ENCODE peak calls at places on chromosomes 7 and 10, in eight cellular contexts. R is heart right ventricle; K is activated naive CD4-positive, alpha-beta T cell treated with anti-CD3 and anti-CD28 coated beads for 36 hours; J is stimulated activated naive CD4-positive, alpha-beta T cell treated with Interleukin-2 at 50 U/mL for 16 hours; A is Daoy; Q is brain microvascular endothelial cell; B is GM10248; O is activated effector memory CD4-positive, alpha-beta T cell treated with anti-CD3 and anti-CD28 coated beads, Interleukin-2, amount 50 U/mL, for 16 hours. H is an unnamed sample.

GRCh38 chr10:62545667-62546066 is 171.5 kb downstream of the ZNF365 start:
- DNase-seq in R (peak), K (no peak), J (no peak), A (peak), Q (peak), B (no peak), O (no peak), H (no peak)

GRCh38 chr10:72322030-72322279 is 32.8 kb downstream of the DNAJB12 start:
- DNase-seq in R (no peak), K (no peak), J (no peak), A (no peak), Q (no peak), B (no peak), O (no peak), H (no peak)

GRCh38 chr10:118342638-118343020 is 505 bp upstream of the FAM204A start:
- DNase-seq in R (no peak), K (no peak), J (no peak), A (peak), Q (no peak), B (no peak), O (no peak), H (no peak)

GRCh38 chr10:45001382-45002148 is 842 bp downstream of the ZNF22 start:
- DNase-seq in R (peak), K (peak), J (peak), A (peak), Q (peak), B (peak), O (peak), H (peak)

GRCh38 chr7:11516328-11516727 is 315.7 kb downstream of the THSD7A start:
- DNase-seq in R (no peak), K (no peak), J (no peak), A (no peak), Q (no peak), B (no peak), O (no peak), H (no peak)

GRCh38 chr7:105364748-105365147 is 24.0 kb downstream of the SRPK2 start:
- DNase-seq in R (no peak), K (no peak), J (no peak), A (no peak), Q (no peak), B (no peak), O (no peak), H (no peak)

GRCh38 chr10:6423004-6423403 is 157.1 kb downstream of the PRKCQ start:
- DNase-seq in R (no peak), K (peak), J (peak), A (peak), Q (no peak), B (no peak), O (peak), H (no peak)

GRCh38 chr10:13526952-13527863 is 1.6 kb downstream of the BEND7 start:
- DNase-seq in R (no peak), K (no peak), J (no peak), A (peak), Q (peak), B (no peak), O (no peak), H (peak)

GRCh38 chr10:78759448-78760120 is 309.2 kb upstream of the ZMIZ1 start:
- DNase-seq in R (no peak), K (no peak), J (no peak), A (no peak), Q (no peak), B (no peak), O (no peak), H (no peak)

GRCh38 chr7:81499262-81500116 is 270.4 kb downstream of the HGF start:
- DNase-seq in R (peak), K (no peak), J (no peak), A (peak), Q (peak), B (peak), O (no peak), H (peak)

GRCh38 chr10:14118953-14119352 is 211.8 kb downstream of the FRMD4A start:
- DNase-seq in R (no peak), K (no peak), J (no peak), A (peak), Q (no peak), B (no peak), O (no peak), H (no peak)

GRCh38 chr7:89103564-89103963 is 308.0 kb upstream of the TEX47 start:
- DNase-seq in R (no peak), K (no peak), J (no peak), A (no peak), Q (no peak), B (no peak), O (no peak), H (no peak)

GRCh38 chr7:127189885-127190284 is 62.9 kb downstream of the GRM8 start:
- DNase-seq in R (peak), K (no peak), J (no peak), A (no peak), Q (no peak), B (no peak), O (no peak), H (no peak)

GRCh38 chr10:132359305-132360040 is 27.5 kb downstream of the LRRC27 start:
- DNase-seq in R (peak), K (no peak), J (no peak), A (no peak), Q (no peak), B (no peak), O (no peak), H (no peak)

GRCh38 chr10:80462277-80462985 is 8.3 kb downstream of the TSPAN14 start:
- DNase-seq in R (peak), K (no peak), J (no peak), A (no peak), Q (no peak), B (no peak), O (peak), H (no peak)

GRCh38 chr7:157477550-157478212 is 140.9 kb downstream of the DNAJB6 start:
- DNase-seq in R (no peak), K (peak), J (no peak), A (no peak), Q (no peak), B (no peak), O (peak), H (no peak)

GRCh38 chr10:90148121-90148855 is 446.9 kb downstream of the KIF20B start:
- DNase-seq in R (no peak), K (no peak), J (no peak), A (peak), Q (no peak), B (no peak), O (no peak), H (no peak)

GRCh38 chr7:117715784-117716445 is 157.3 kb downstream of the CTTNBP2 start:
- DNase-seq in R (no peak), K (peak), J (no peak), A (peak), Q (peak), B (peak), O (no peak), H (peak)

GRCh38 chr10:101843032-101843991 is at the start of gene KCNIP2:
- DNase-seq in R (peak), K (peak), J (peak), A (no peak), Q (no peak), B (peak), O (peak), H (peak)

GRCh38 chr10:13831711-13832110 is 244.9 kb downstream of the PRPF18 start:
- DNase-seq in R (peak), K (no peak), J (no peak), A (no peak), Q (no peak), B (peak), O (no peak), H (peak)

GRCh38 chr10:8224591-8224990 is 170.1 kb downstream of the GATA3 start:
- DNase-seq in R (no peak), K (no peak), J (no peak), A (no peak), Q (no peak), B (no peak), O (no peak), H (no peak)

GRCh38 chr10:78178940-78179339 is 145.3 kb downstream of the RPS24 start:
- DNase-seq in R (peak), K (no peak), J (no peak), A (peak), Q (peak), B (no peak), O (no peak), H (no peak)

GRCh38 chr7:24722386-24723177 is 34.7 kb downstream of the GSDME start:
- DNase-seq in R (no peak), K (no peak), J (no peak), A (peak), Q (peak), B (no peak), O (no peak), H (no peak)

GRCh38 chr7:106070567-106071254 is 41.4 kb downstream of the SYPL1 start:
- DNase-seq in R (no peak), K (no peak), J (no peak), A (no peak), Q (no peak), B (no peak), O (no peak), H (no peak)

GRCh38 chr7:99099499-99100077 is 44.3 kb downstream of the SMURF1 start:
- DNase-seq in R (no peak), K (no peak), J (no peak), A (peak), Q (peak), B (no peak), O (no peak), H (no peak)

GRCh38 chr7:138825049-138825721 is 27.2 kb upstream of the ATP6V0A4 start:
- DNase-seq in R (no peak), K (peak), J (no peak), A (no peak), Q (no peak), B (no peak), O (no peak), H (no peak)

GRCh38 chr10:79444243-79445119 is 943 bp downstream of the ZCCHC24 start:
- DNase-seq in R (peak), K (peak), J (peak), A (peak), Q (peak), B (peak), O (peak), H (peak)

GRCh38 chr7:155357573-155358041 is 59.9 kb downstream of the INSIG1 start:
- DNase-seq in R (no peak), K (no peak), J (no peak), A (no peak), Q (no peak), B (no peak), O (no peak), H (no peak)

GRCh38 chr10:21499910-21500577 is 25.4 kb downstream of the SKIDA1 start:
- DNase-seq in R (no peak), K (peak), J (no peak), A (no peak), Q (no peak), B (no peak), O (no peak), H (no peak)

GRCh38 chr7:73577627-73578341 is 595 bp downstream of the TBL2 start:
- DNase-seq in R (no peak), K (peak), J (no peak), A (peak), Q (no peak), B (no peak), O (no peak), H (no peak)

GRCh38 chr7:151615058-151615457 is 95.4 kb upstream of the RHEB start:
- DNase-seq in R (no peak), K (no peak), J (no peak), A (no peak), Q (no peak), B (no peak), O (no peak), H (no peak)

GRCh38 chr7:30470163-30470770 is 8.3 kb downstream of the NOD1 start:
- DNase-seq in R (peak), K (no peak), J (no peak), A (peak), Q (peak), B (no peak), O (peak), H (no peak)

GRCh38 chr10:32446701-32447406 is 914 bp downstream of the CCDC7 start:
- DNase-seq in R (no peak), K (no peak), J (no peak), A (peak), Q (no peak), B (no peak), O (no peak), H (no peak)

GRCh38 chr10:53606951-53607350 is 834.4 kb upstream of the MBL2 start:
- DNase-seq in R (no peak), K (no peak), J (no peak), A (no peak), Q (no peak), B (no peak), O (no peak), H (no peak)

GRCh38 chr10:132274986-132275385 is 32.8 kb downstream of the STK32C start:
- DNase-seq in R (no peak), K (no peak), J (no peak), A (no peak), Q (no peak), B (no peak), O (no peak), H (no peak)

GRCh38 chr7:150335101-150335773 is 6.2 kb downstream of the RARRES2 start:
- DNase-seq in R (no peak), K (no peak), J (no peak), A (no peak), Q (no peak), B (no peak), O (no peak), H (no peak)

GRCh38 chr7:36115448-36116321 is 37.4 kb upstream of the EEPD1 start:
- DNase-seq in R (peak), K (peak), J (peak), A (peak), Q (peak), B (peak), O (peak), H (peak)

GRCh38 chr7:40382145-40382544 is 247.3 kb downstream of the SUGCT start:
- DNase-seq in R (no peak), K (no peak), J (no peak), A (no peak), Q (no peak), B (no peak), O (no peak), H (no peak)

H was measured in GM13977.